ENCODE peak calls at places on chromosomes 1 and 21, in nine cellular contexts. A is mammary epithelial cell, G is foreskin keratinocyte, J is right lobe of liver, Q is left ventricle myocardium inferior, T is MM.1S, M is cardiac muscle cell, H is heart left ventricle, B is lower lobe of right lung. O is an unnamed sample. For H3K4me1, the result is how much of the 10 kb centered on the place peaks cover.

GRCh38 chr1:229035054-229035747 is 235.7 kb upstream of the RAB4A start:
- DNase-seq in G (no peak), H (no peak), Q (no peak), T (no peak), A (no peak), M (no peak), J (no peak), B (no peak), O (no peak)

GRCh38 chr21:42474043-42474831 is 21.8 kb downstream of the RSPH1 start:
- DNase-seq in Q (no peak), B (no peak), A (peak), G (peak), J (peak), T (no peak), H (no peak), M (no peak), O (no peak)

GRCh38 chr1:5991784-5992033 is 516 bp downstream of the NPHP4 start:
- DNase-seq in B (peak), Q (peak), A (no peak), J (no peak), M (no peak), G (no peak), T (no peak), H (no peak), O (no peak)

GRCh38 chr1:245978915-245979314 is 528.2 kb downstream of the SMYD3 start:
- DNase-seq in B (no peak), M (no peak), H (no peak), Q (no peak), J (no peak), T (no peak), G (no peak), A (peak), O (no peak)

GRCh38 chr21:34915364-34915834 is 133.7 kb downstream of the RUNX1 start:
- DNase-seq in B (no peak), Q (no peak), T (no peak), M (no peak), J (no peak), H (no peak), G (peak), A (no peak), O (no peak)

GRCh38 chr1:221994274-221994698 is 252.4 kb upstream of the DUSP10 start:
- DNase-seq in M (no peak), Q (no peak), A (peak), J (no peak), H (no peak), B (no peak), G (peak), T (no peak), O (no peak)

GRCh38 chr1:44660176-44660575 is 14.1 kb downstream of the TMEM53 start:
- DNase-seq in M (no peak), J (peak), A (no peak), Q (peak), B (peak), G (no peak), H (peak), T (no peak), O (peak)

GRCh38 chr1:37498872-37499617 is 15.5 kb downstream of the MEAF6 start:
- DNase-seq in J (peak), G (peak), Q (no peak), H (no peak), A (peak), M (peak), B (no peak), T (no peak), O (peak)

GRCh38 chr1:77056525-77056924 is 162.7 kb downstream of the PIGK start:
- DNase-seq in T (no peak), B (no peak), Q (no peak), H (no peak), A (peak), G (peak), J (no peak), M (no peak), O (no peak)

GRCh38 chr1:187838335-187839293 is 1009.9 kb downstream of the PLA2G4A start:
- DNase-seq in M (no peak), J (no peak), Q (no peak), B (no peak), A (peak), H (no peak), T (no peak), G (no peak), O (no peak)

GRCh38 chr1:11528636-11529121 is 49.7 kb downstream of the DISP3 start:
- DNase-seq in Q (no peak), A (no peak), J (no peak), T (no peak), B (no peak), M (no peak), H (no peak), G (no peak), O (no peak)

GRCh38 chr1:166980818-166981217 is 5.5 kb upstream of the ILDR2 start:
- DNase-seq in M (no peak), T (no peak), J (no peak), B (no peak), H (no peak), Q (no peak), G (no peak), A (no peak), O (no peak)

GRCh38 chr1:235022341-235023196 is 106.1 kb downstream of the TOMM20 start:
- DNase-seq in B (no peak), G (no peak), T (no peak), J (peak), A (no peak), Q (no peak), H (no peak), M (peak), O (no peak)

GRCh38 chr21:39060485-39061099 is 122.7 kb downstream of the PSMG1 start:
- DNase-seq in Q (no peak), M (no peak), G (no peak), B (no peak), T (no peak), A (no peak), H (no peak), J (no peak), O (no peak)

GRCh38 chr1:119384591-119384990 is 16.0 kb downstream of the HAO2 start:
- DNase-seq in B (no peak), M (no peak), A (no peak), J (no peak), T (no peak), Q (no peak), G (no peak), H (no peak), O (no peak)

GRCh38 chr1:64327119-64327518 is 123.7 kb downstream of the UBE2U start:
- DNase-seq in A (no peak), J (no peak), Q (no peak), G (no peak), M (no peak), B (no peak), H (no peak), T (no peak), O (no peak)

GRCh38 chr1:170134126-170134525 is 11.6 kb upstream of the NTMT2 start:
- DNase-seq in Q (no peak), T (no peak), H (no peak), A (no peak), B (no peak), M (no peak), G (no peak), J (no peak), O (no peak)

GRCh38 chr1:40014812-40015594 is 25.5 kb upstream of the CAP1 start:
- DNase-seq in B (no peak), M (no peak), T (no peak), H (no peak), J (no peak), A (peak), G (peak), Q (no peak), O (no peak)

GRCh38 chr1:34164510-34165381 is at the start of gene CSMD2:
- DNase-seq in T (no peak), J (no peak), M (peak), B (no peak), A (peak), H (no peak), G (peak), Q (peak), O (no peak)

GRCh38 chr1:200118779-200119505 is 91.4 kb downstream of the NR5A2 start:
- DNase-seq in M (no peak), H (no peak), A (no peak), Q (no peak), B (no peak), T (peak), G (no peak), J (peak), O (no peak)

GRCh38 chr1:77825356-77825709 is 45.9 kb downstream of the MIGA1 start:
- DNase-seq in A (peak), B (no peak), H (no peak), G (peak), M (peak), J (no peak), Q (no peak), T (peak), O (no peak)

GRCh38 chr1:30111431-30111830 is 612.0 kb downstream of the MATN1 start:
- DNase-seq in G (peak), J (peak), M (peak), Q (peak), A (peak), H (peak), B (no peak), T (peak), O (no peak)

GRCh38 chr1:212945761-212946160 is 4.6 kb upstream of the VASH2 start:
- DNase-seq in M (no peak), J (no peak), B (no peak), G (no peak), T (no peak), A (no peak), H (no peak), Q (no peak), O (no peak)

GRCh38 chr1:113930499-113931161 is 1.5 kb downstream of the HIPK1 start:
- DNase-seq in T (peak), G (peak), J (no peak), Q (no peak), B (no peak), A (peak), M (peak), H (no peak), O (no peak)

GRCh38 chr1:15283500-15283899 is 36.5 kb downstream of the FHAD1 start:
- DNase-seq in J (no peak), A (peak), H (peak), T (no peak), G (peak), B (no peak), M (no peak), Q (peak), O (no peak)

GRCh38 chr1:18731148-18731547 is 100.5 kb downstream of the PAX7 start:
- DNase-seq in M (no peak), B (no peak), J (no peak), T (no peak), H (no peak), Q (no peak), G (no peak), A (no peak), O (no peak)

GRCh38 chr21:32520885-32521735 is 64.2 kb downstream of the TCP10L start:
- DNase-seq in T (no peak), A (peak), M (no peak), H (peak), Q (peak), J (peak), B (peak), G (peak), O (peak)

GRCh38 chr1:207366022-207366421 is 44.5 kb downstream of the CD55 start:
- DNase-seq in J (no peak), A (no peak), Q (no peak), M (no peak), G (no peak), T (no peak), H (no peak), B (no peak), O (no peak)

GRCh38 chr1:107297681-107298080 is 156.8 kb downstream of the NTNG1 start:
- DNase-seq in G (no peak), J (no peak), H (no peak), M (no peak), T (no peak), B (no peak), Q (no peak), A (no peak), O (no peak)

GRCh38 chr1:153696741-153697140 is 18.3 kb downstream of the NPR1 start:
- DNase-seq in M (no peak), Q (no peak), G (no peak), A (no peak), T (no peak), B (no peak), H (no peak), J (no peak), O (no peak)

GRCh38 chr1:4594286-4594991 is 60.0 kb upstream of the AJAP1 start:
- DNase-seq in J (no peak), H (no peak), M (no peak), A (no peak), Q (no peak), G (no peak), T (no peak), B (no peak), O (no peak)

GRCh38 chr1:19381261-19381660 is 69.1 kb downstream of the SLC66A1 start:
- DNase-seq in A (no peak), H (no peak), B (no peak), T (no peak), M (no peak), J (no peak), Q (no peak), G (no peak), O (no peak)

GRCh38 chr1:198934901-198935301 is 296.1 kb downstream of the PTPRC start:
- DNase-seq in G (peak), B (no peak), T (no peak), M (no peak), A (peak), Q (no peak), H (no peak), J (no peak), O (no peak)

GRCh38 chr1:89780721-89781120 is 40.1 kb upstream of the LRRC8D start:
- DNase-seq in J (no peak), T (peak), M (no peak), A (peak), B (no peak), Q (no peak), G (peak), H (no peak), O (no peak)

GRCh38 chr21:22728091-22728490 is 1729.9 kb downstream of the NCAM2 start:
- DNase-seq in J (no peak), A (peak), T (no peak), Q (no peak), G (peak), B (no peak), M (no peak), H (no peak), O (no peak)

GRCh38 chr1:32926562-32926961 is 25.4 kb upstream of the TMEM54 start:
- DNase-seq in T (no peak), M (no peak), H (no peak), A (no peak), G (no peak), J (no peak), Q (no peak), B (no peak), O (no peak)

GRCh38 chr1:32928285-32928684 is 27.1 kb upstream of the TMEM54 start:
- DNase-seq in A (no peak), G (no peak), Q (no peak), H (no peak), J (no peak), T (no peak), M (no peak), B (no peak), O (no peak)

GRCh38 chr1:32924881-32925344 is 23.7 kb upstream of the TMEM54 start:
- DNase-seq in M (peak), H (peak), Q (peak), T (no peak), G (no peak), J (no peak), A (no peak), B (no peak), O (no peak)

GRCh38 chr1:32927441-32927840 is 26.3 kb upstream of the TMEM54 start:
- DNase-seq in B (no peak), G (no peak), M (no peak), T (no peak), H (no peak), J (no peak), A (no peak), Q (no peak), O (no peak)

DNA sequence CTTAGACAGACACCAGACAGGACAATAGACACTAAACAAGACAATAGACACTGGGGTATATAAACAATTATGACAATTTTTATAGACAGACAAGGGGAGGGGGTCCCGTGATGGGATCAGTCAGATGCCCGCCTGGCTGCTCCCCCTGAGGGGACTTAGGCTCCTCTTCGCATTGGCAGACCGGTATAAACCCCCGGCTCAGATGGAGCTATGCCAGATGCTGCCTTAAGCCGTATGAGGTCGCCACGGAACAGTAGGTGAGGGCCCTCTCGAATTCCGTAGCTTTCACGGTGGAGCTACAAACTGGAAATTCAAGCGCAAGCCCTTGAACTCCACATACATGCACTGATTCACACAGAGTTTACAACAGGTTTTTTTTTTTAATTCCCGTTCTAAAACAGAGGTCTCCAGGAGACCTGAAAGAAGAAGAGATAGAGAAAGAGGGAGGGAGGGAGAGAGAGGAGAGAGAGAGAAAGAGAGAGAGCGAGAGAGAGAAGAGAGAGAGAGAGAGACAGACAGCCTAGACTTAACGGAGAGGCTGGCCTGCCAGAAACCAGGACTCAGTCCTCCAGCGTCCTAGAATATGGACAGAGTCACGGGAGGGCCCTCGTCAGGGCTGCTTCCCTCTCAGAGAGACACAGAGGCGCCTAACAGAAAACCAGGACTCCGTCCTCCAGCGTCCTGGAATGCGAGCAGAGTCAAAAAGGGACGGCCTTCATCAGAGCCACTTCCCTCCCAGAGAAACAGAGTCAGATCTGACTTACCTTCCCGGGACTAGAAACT is 24.4 kb upstream of the TMEM54 start:
- DNase-seq in T (no peak), G (peak), M (peak), H (no peak), J (no peak), Q (no peak), B (no peak), A (no peak), O (no peak)
- TF ChIP-seq CTCF in T (no peak), G (peak), M (no peak), H (no peak), J (no peak), Q (no peak), B (no peak), A (no peak), O (no peak)

GRCh38 chr1:232057896-232058274 is 431.3 kb downstream of the DISC1 start:
- DNase-seq in G (no peak), B (no peak), M (no peak), T (no peak), H (no peak), Q (no peak), J (no peak), A (no peak), O (no peak)
- H3K27ac ChIP-seq in G (no peak), B (no peak), M (no peak), T (no peak), H (no peak), Q (no peak), J (no peak), A (no peak), O (no peak)

GRCh38 chr1:2209400-2210083 is 15.0 kb upstream of the FAAP20 start:
- DNase-seq in H (peak), T (no peak), J (peak), G (no peak), B (no peak), Q (no peak), M (no peak), A (no peak), O (no peak)

GRCh38 chr1:2204384-2205190 is 10.0 kb upstream of the FAAP20 start:
- DNase-seq in Q (peak), G (no peak), M (no peak), J (peak), A (no peak), T (no peak), B (peak), H (peak), O (peak)

GRCh38 chr1:2205191-2205952 is 10.8 kb upstream of the FAAP20 start:
- DNase-seq in A (peak), G (peak), B (peak), J (peak), M (peak), Q (peak), H (peak), T (peak), O (peak)

GRCh38 chr1:2208309-2209239 is 14.0 kb upstream of the FAAP20 start:
- DNase-seq in B (peak), M (no peak), G (peak), Q (peak), A (peak), T (no peak), H (peak), J (peak), O (peak)

GRCh38 chr1:2206813-2207488 is 12.4 kb upstream of the FAAP20 start:
- DNase-seq in T (no peak), Q (no peak), B (no peak), M (no peak), H (no peak), A (no peak), J (peak), G (no peak), O (no peak)
- H3K4me1 ChIP-seq in T (under half), Q (half or more), B (half or more), M (under half), H (half or more), A (under half), J (under half), G (under half), O (half or more)

GRCh38 chr1:177925006-177925405 is 44.9 kb downstream of the SEC16B start:
- DNase-seq in G (no peak), A (no peak), J (no peak), B (no peak), H (no peak), Q (no peak), M (no peak), T (no peak), O (no peak)

GRCh38 chr1:177922209-177922608 is 47.6 kb downstream of the SEC16B start:
- DNase-seq in B (no peak), H (no peak), T (no peak), J (no peak), M (no peak), A (no peak), G (no peak), Q (no peak), O (no peak)

GRCh38 chr1:177923441-177923840 is 46.4 kb downstream of the SEC16B start:
- DNase-seq in H (no peak), M (no peak), J (no peak), B (no peak), Q (no peak), A (no peak), T (no peak), G (no peak), O (no peak)

GRCh38 chr1:177926201-177926600 is 43.7 kb downstream of the SEC16B start:
- DNase-seq in A (no peak), H (no peak), Q (no peak), J (no peak), M (no peak), G (no peak), B (no peak), T (no peak), O (no peak)

GRCh38 chr1:177921590-177921989 is 48.3 kb downstream of the SEC16B start:
- DNase-seq in H (no peak), M (no peak), A (no peak), B (no peak), T (no peak), G (no peak), Q (no peak), J (no peak), O (no peak)
- TF ChIP-seq CTCF in H (no peak), M (no peak), A (no peak), B (no peak), T (no peak), G (no peak), Q (no peak), J (no peak), O (no peak)

GRCh38 chr1:116379057-116379630 is 6.1 kb downstream of the ATP1A1 start:
- DNase-seq in A (no peak), H (peak), B (no peak), J (peak), G (no peak), M (no peak), T (no peak), Q (no peak), O (no peak)
- H3K27ac ChIP-seq in A (no peak), H (peak), B (peak), J (peak), G (no peak), M (peak), T (no peak), Q (peak), O (peak)

GRCh38 chr1:156075775-156076204 is 6.5 kb downstream of the MEX3A start:
- DNase-seq in J (peak), G (no peak), A (no peak), H (no peak), T (no peak), M (no peak), Q (no peak), B (no peak), O (no peak)

GRCh38 chr1:156076609-156077429 is 5.4 kb downstream of the MEX3A start:
- DNase-seq in Q (peak), T (no peak), M (no peak), G (no peak), H (peak), J (peak), B (peak), A (no peak), O (no peak)

GRCh38 chr1:156074661-156075060 is 7.6 kb downstream of the MEX3A start:
- DNase-seq in M (no peak), B (no peak), T (no peak), J (no peak), Q (no peak), A (no peak), G (no peak), H (no peak), O (no peak)

GRCh38 chr1:156073740-156074139 is 8.5 kb downstream of the MEX3A start:
- DNase-seq in A (no peak), M (peak), G (no peak), J (no peak), T (no peak), H (no peak), B (no peak), Q (no peak), O (no peak)

DNA sequence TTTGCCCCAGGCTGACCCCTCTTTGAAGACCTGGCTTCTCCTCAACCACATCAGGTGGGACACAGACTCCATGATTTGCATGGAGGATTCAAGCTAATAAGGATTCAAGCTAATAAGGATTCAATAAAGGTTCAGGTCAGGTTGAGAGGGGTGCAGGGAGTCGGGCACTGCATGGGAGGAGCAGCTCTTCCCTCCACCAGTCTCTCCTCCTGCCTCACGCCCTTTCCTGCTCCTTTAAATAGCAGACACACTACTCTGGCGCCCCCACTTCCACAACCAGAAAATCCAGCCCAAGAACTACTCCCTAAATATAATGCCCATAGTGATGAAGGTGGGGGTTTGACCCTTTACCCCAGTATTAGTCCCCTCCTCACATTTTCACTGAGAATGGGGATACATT is 7.1 kb downstream of the MEX3A start:
- DNase-seq in Q (no peak), T (no peak), H (no peak), M (peak), B (no peak), A (no peak), J (no peak), G (no peak), O (no peak)
- H3K4me1 ChIP-seq in Q (under half), T (under half), H (under half), M (half or more), B (under half), A (under half), J (under half), G (under half), O (under half)